ENCODE peak calls at places on chromosomes 2 and 18, in seven cellular contexts. V, D, H, R, E, M and O are unnamed samples.

GRCh38 chr2:101357386-101357785 is 29.9 kb downstream of the CREG2 start:
- DNase-seq in V (no peak), D (no peak), R (peak), M (no peak), H (no peak), E (no peak), O (no peak)

GRCh38 chr18:40197711-40198110 is 1757.3 kb upstream of the PIK3C3 start:
- DNase-seq in V (peak), R (no peak), D (no peak), M (no peak), E (no peak), H (no peak), O (no peak)

GRCh38 chr2:27737676-27738348 is 33.7 kb upstream of the MRPL33 start:
- DNase-seq in E (no peak), R (peak), M (peak), D (peak), V (no peak), H (no peak), O (no peak)

GRCh38 chr2:153299809-153300208 is 178.8 kb downstream of the RPRM start:
- DNase-seq in M (no peak), H (no peak), R (no peak), E (no peak), V (no peak), D (no peak), O (no peak)

GRCh38 chr2:97714084-97714949 is 941 bp downstream of the ZAP70 start:
- DNase-seq in M (no peak), V (no peak), E (no peak), H (no peak), R (no peak), D (no peak), O (peak)

GRCh38 chr2:43937269-43937820 is 58.4 kb downstream of the LRPPRC start:
- DNase-seq in E (no peak), V (no peak), M (no peak), H (no peak), R (peak), D (no peak), O (no peak)

GRCh38 chr2:58834404-58834803 is 593.3 kb upstream of the FANCL start:
- DNase-seq in D (peak), H (peak), V (peak), R (peak), M (peak), E (no peak), O (no peak)

GRCh38 chr2:239826786-239827510 is 198.2 kb downstream of the NDUFA10 start:
- DNase-seq in E (no peak), D (no peak), V (no peak), R (no peak), M (no peak), H (no peak), O (no peak)

GRCh38 chr2:181106789-181107418 is 126.5 kb downstream of the UBE2E3 start:
- DNase-seq in D (peak), M (peak), E (no peak), V (no peak), R (peak), H (no peak), O (no peak)

GRCh38 chr2:181977661-181978350 is 7.8 kb upstream of the PPP1R1C start:
- DNase-seq in V (no peak), E (no peak), H (no peak), D (no peak), M (peak), R (peak), O (no peak)

GRCh38 chr2:238092486-238093035 is 7.6 kb upstream of the ESPNL start:
- DNase-seq in V (no peak), M (no peak), D (no peak), H (no peak), R (no peak), E (no peak), O (no peak)

GRCh38 chr2:120491111-120491625 is 145.2 kb downstream of the INHBB start:
- DNase-seq in V (no peak), H (no peak), R (no peak), E (no peak), D (no peak), M (no peak), O (no peak)

GRCh38 chr2:162029287-162029901 is 44.6 kb downstream of the DPP4 start:
- DNase-seq in E (no peak), D (peak), H (no peak), R (peak), V (no peak), M (peak), O (no peak)

GRCh38 chr2:227411990-227412350 is 24.2 kb upstream of the SCYGR1 start:
- DNase-seq in V (no peak), H (no peak), E (no peak), R (peak), M (peak), D (no peak), O (no peak)

GRCh38 chr2:67851946-67852345 is 210.9 kb downstream of the C1D start:
- DNase-seq in E (no peak), R (no peak), M (no peak), V (no peak), H (no peak), D (no peak), O (no peak)

GRCh38 chr18:30730915-30731314 is 311.6 kb downstream of the DSC3 start:
- DNase-seq in D (no peak), H (peak), E (no peak), V (peak), R (no peak), M (no peak), O (no peak)

GRCh38 chr2:120397362-120397811 is 51.5 kb downstream of the INHBB start:
- DNase-seq in R (no peak), V (no peak), M (no peak), D (peak), H (no peak), E (no peak), O (no peak)

GRCh38 chr2:73292316-73292905 is 937 bp downstream of the EGR4 start:
- DNase-seq in E (no peak), R (no peak), D (no peak), H (no peak), M (no peak), V (no peak), O (no peak)

GRCh38 chr2:120576509-120577474 is 158.9 kb upstream of the GLI2 start:
- DNase-seq in V (no peak), R (peak), D (peak), H (no peak), M (no peak), E (no peak), O (peak)

GRCh38 chr2:21041943-21042707 is 1.7 kb downstream of the APOB start:
- DNase-seq in E (no peak), R (no peak), V (no peak), H (no peak), D (peak), M (no peak), O (no peak)

GRCh38 chr2:120770176-120770575 is 34.5 kb downstream of the GLI2 start:
- DNase-seq in M (no peak), E (no peak), D (no peak), R (no peak), V (no peak), H (no peak), O (peak)

GRCh38 chr2:54422072-54422581 is 34.0 kb upstream of the SPTBN1 start:
- DNase-seq in M (no peak), D (no peak), V (no peak), H (no peak), R (no peak), E (no peak), O (no peak)

GRCh38 chr18:48136051-48136543 is 205.6 kb upstream of the SMAD2 start:
- DNase-seq in E (peak), R (no peak), D (no peak), V (peak), M (no peak), H (no peak), O (peak)

GRCh38 chr2:64675860-64676259 is 22.1 kb upstream of the SERTAD2 start:
- DNase-seq in H (no peak), D (no peak), E (no peak), M (no peak), V (no peak), R (peak), O (no peak)

GRCh38 chr2:106537711-106538275 is 50.6 kb downstream of the CD8B2 start:
- DNase-seq in H (no peak), V (peak), M (no peak), E (no peak), R (no peak), D (no peak), O (no peak)

GRCh38 chr2:45778720-45779171 is 127.3 kb downstream of the PRKCE start:
- DNase-seq in V (peak), M (peak), H (peak), E (peak), D (peak), R (peak), O (peak)

GRCh38 chr2:149021271-149021719 is 17.2 kb upstream of the LYPD6B start:
- DNase-seq in D (peak), R (no peak), E (no peak), H (no peak), V (no peak), M (no peak), O (no peak)

GRCh38 chr2:238409341-238410200 is 17.2 kb upstream of the ASB1 start:
- DNase-seq in R (no peak), H (no peak), D (no peak), E (no peak), V (peak), M (no peak), O (no peak)

GRCh38 chr2:111705711-111706323 is 178.2 kb downstream of the ANAPC1 start:
- DNase-seq in E (no peak), D (peak), R (peak), V (peak), H (peak), M (peak), O (no peak)

GRCh38 chr18:75214766-75215515 is 4.3 kb downstream of the TSHZ1 start:
- DNase-seq in E (peak), H (no peak), D (no peak), R (no peak), M (no peak), V (no peak), O (no peak)

GRCh38 chr2:31442376-31442775 is 27.8 kb upstream of the XDH start:
- DNase-seq in D (no peak), R (no peak), E (no peak), M (no peak), H (no peak), V (no peak), O (no peak)

GRCh38 chr2:72138921-72139381 is 8.7 kb downstream of the CYP26B1 start:
- DNase-seq in V (no peak), H (no peak), D (no peak), R (no peak), M (peak), E (no peak), O (no peak)

GRCh38 chr2:238138331-238139102 is at the start of gene KLHL30:
- DNase-seq in V (no peak), H (no peak), M (no peak), E (no peak), R (no peak), D (no peak), O (peak)

GRCh38 chr2:105380432-105381118 is 18.3 kb downstream of the FHL2 start:
- DNase-seq in M (no peak), E (no peak), V (no peak), H (no peak), R (peak), D (peak), O (no peak)